ENCODE peak calls at places on chromosome 1, in seven cellular contexts. W is A673; H is dorsolateral prefrontal cortex; E is stimulated activated CD4-positive, alpha-beta T cell treated with anti-CD3 and anti-CD28 coated beads, Interleukin-15, amount 100 ng/mL, for 24 hours; F is activated CD4-positive, alpha-beta T cell treated with anti-CD3 and anti-CD28 coated beads, Interleukin-2, amount 50 U/mL, for 48 hours; A is HS-5; C is GM10248. Z is an unnamed sample.

GRCh38 chr1:21067551-21068227 is 109.0 kb downstream of the EIF4G3 start:
- DNase-seq in W (no peak), H (no peak), E (no peak), F (no peak), A (no peak), C (no peak), Z (no peak)

GRCh38 chr1:216902669-216903388 is 179.6 kb upstream of the ESRRG start:
- DNase-seq in W (no peak), H (no peak), E (no peak), F (no peak), A (no peak), C (no peak), Z (peak)

GRCh38 chr1:17405898-17406759 is 33.3 kb downstream of the RCC2 start:
- DNase-seq in W (peak), H (peak), E (peak), F (peak), A (peak), C (peak), Z (peak)

GRCh38 chr1:182174202-182174855 is 112.8 kb upstream of the ZNF648 start:
- DNase-seq in W (no peak), H (no peak), E (no peak), F (no peak), A (no peak), C (no peak), Z (no peak)

GRCh38 chr1:46526013-46526688 is 25.3 kb downstream of the KNCN start:
- DNase-seq in W (peak), H (no peak), E (no peak), F (no peak), A (no peak), C (no peak), Z (no peak)

GRCh38 chr1:230976825-230977747 is 1.6 kb downstream of the TTC13 start:
- DNase-seq in W (no peak), H (no peak), E (peak), F (no peak), A (no peak), C (no peak), Z (peak)

GRCh38 chr1:42439940-42440339 is 15.9 kb downstream of the ZMYND12 start:
- DNase-seq in W (no peak), H (no peak), E (no peak), F (no peak), A (peak), C (no peak), Z (no peak)

GRCh38 chr1:210633636-210634035 is 304.9 kb downstream of the HHAT start:
- DNase-seq in W (no peak), H (peak), E (no peak), F (no peak), A (no peak), C (no peak), Z (peak)

GRCh38 chr1:33972676-33973395 is 109.0 kb downstream of the HMGB4 start:
- DNase-seq in W (no peak), H (peak), E (no peak), F (no peak), A (no peak), C (no peak), Z (peak)